ENCODE peak calls at places on chromosome 16, in ten cellular contexts. W is bronchial epithelial cell, H is astrocyte of the spinal cord, Z is SK-N-SH, D is HFF-Myc, N is astrocyte, F is PC-3, Y is AG04450, L is lung, P is lower lobe of right lung. E is an unnamed sample.

GRCh38 chr16:25013049-25013448 is 2.1 kb downstream of the ARHGAP17 start:
- DNase-seq in W (no peak), L (no peak), N (no peak), D (no peak), Y (no peak), P (no peak), H (no peak), Z (no peak), F (no peak), E (no peak)

GRCh38 chr16:67943256-67943618 is 683 bp downstream of the LCAT start:
- DNase-seq in N (no peak), L (no peak), D (no peak), F (no peak), W (no peak), Z (no peak), P (no peak), Y (no peak), H (no peak), E (no peak)

GRCh38 chr16:80836846-80837245 is 32.4 kb upstream of the CDYL2 start:
- DNase-seq in Z (no peak), D (no peak), H (no peak), F (peak; percentile 74), P (no peak), N (no peak), L (no peak), Y (no peak), W (no peak), E (no peak)

GRCh38 chr16:80971814-80972213 is 34.9 kb downstream of the CMC2 start:
- DNase-seq in Z (no peak), D (no peak), P (no peak), W (no peak), L (no peak), Y (no peak), F (no peak), N (no peak), H (no peak), E (no peak)

GRCh38 chr16:3664187-3664896 is 9.9 kb downstream of the DNASE1 start:
- DNase-seq in N (no peak), L (no peak), Y (no peak), P (no peak), W (no peak), Z (no peak), H (no peak), F (no peak), D (no peak), E (no peak)

GRCh38 chr16:8717892-8718400 is 43.5 kb downstream of the ABAT start:
- DNase-seq in N (no peak), H (no peak), P (no peak), F (no peak), D (no peak), W (no peak), L (no peak), Z (no peak), Y (no peak), E (no peak)

GRCh38 chr16:12062343-12063003 is 85.9 kb downstream of the SNX29 start:
- DNase-seq in Z (no peak), L (peak; percentile 85), D (peak; percentile 52), F (peak; percentile 74), N (peak; percentile 80), W (peak; percentile 78), P (peak; percentile 90), H (peak; percentile 56), Y (peak; percentile 43), E (peak; percentile 86)

GRCh38 chr16:57475711-57476339 is 10.5 kb downstream of the DOK4 start:
- DNase-seq in Y (no peak), W (no peak), P (peak; percentile 68), D (no peak), L (no peak), F (peak; percentile 15), Z (peak; percentile 83), N (peak; percentile 8), H (peak; percentile 43), E (no peak)

DNA sequence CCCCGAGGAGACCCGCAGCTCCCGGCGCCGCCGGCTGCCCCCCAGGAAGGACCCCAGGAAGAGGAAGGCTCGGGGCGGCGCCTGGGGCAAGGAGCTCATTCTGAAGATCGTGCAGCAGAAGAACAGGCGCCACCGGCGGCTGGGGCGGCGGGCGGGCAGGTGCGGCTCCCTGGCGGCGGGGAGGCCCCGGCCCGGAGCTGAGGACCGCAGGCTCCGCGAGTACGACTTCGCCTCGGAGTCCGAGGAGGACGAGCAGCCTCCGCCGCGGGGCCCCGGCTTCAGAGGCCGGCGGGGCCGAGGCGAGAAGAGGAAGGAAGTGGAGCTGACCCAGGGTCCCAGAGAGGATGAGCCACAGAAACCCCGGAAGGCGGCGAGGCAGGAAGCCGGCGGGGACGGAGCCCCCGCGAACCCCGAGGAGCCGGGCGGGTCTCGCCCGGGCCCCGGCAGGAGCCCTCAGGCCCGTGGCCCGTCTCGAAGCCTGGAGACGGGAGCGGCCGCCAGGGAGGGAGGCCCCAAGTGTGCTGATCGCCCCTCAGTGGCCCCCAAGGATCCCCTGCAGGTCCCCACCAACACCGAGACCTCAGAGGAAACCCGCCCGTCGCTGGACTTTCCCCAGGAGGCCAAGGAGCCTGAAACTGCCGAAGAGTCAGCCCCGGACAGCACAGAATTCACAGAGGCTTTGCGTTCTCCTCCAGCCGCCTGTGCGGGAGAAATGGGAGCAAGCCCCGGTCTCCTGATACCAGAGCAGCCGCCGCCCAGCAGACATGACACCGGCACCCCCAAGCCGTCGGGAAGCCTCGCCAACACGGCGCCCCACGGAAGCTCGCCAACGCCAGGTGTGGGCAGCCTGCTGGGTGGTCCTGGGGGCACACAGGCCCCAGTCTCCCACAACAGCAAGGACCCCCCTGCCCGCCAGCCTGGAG is 22.3 kb upstream of the ZFPM1 start:
- DNase-seq in Z (no peak), Y (no peak), D (no peak), L (no peak), F (no peak), N (no peak), P (no peak), H (peak; percentile 29), W (no peak), E (no peak)
- H3K4me3 ChIP-seq in Z (no peak overlapping the region), Y (no peak overlapping the region), D (no peak overlapping the region), L (peak overlapping the region; percentile 33), F (no peak overlapping the region), N (no peak overlapping the region), P (peak overlapping the region; percentile 57), H (peak overlapping the region; percentile 18), W (peak overlapping the region; percentile 3), E (no peak overlapping the region)

GRCh38 chr16:17068524-17068923 is 402.2 kb downstream of the XYLT1 start:
- DNase-seq in P (no peak), N (no peak), Z (no peak), L (no peak), H (no peak), D (no peak), W (no peak), Y (no peak), F (no peak), E (no peak)

GRCh38 chr16:17072104-17072503 is 398.7 kb downstream of the XYLT1 start:
- DNase-seq in H (no peak), N (peak; percentile 33), W (no peak), Y (no peak), L (no peak), P (no peak), D (no peak), F (no peak), Z (no peak), E (no peak)

GRCh38 chr16:17067882-17068281 is 402.9 kb downstream of the XYLT1 start:
- DNase-seq in N (no peak), Y (no peak), D (no peak), H (no peak), F (no peak), P (no peak), W (no peak), Z (no peak), L (no peak), E (no peak)

GRCh38 chr16:17076121-17076757 is 394.5 kb downstream of the XYLT1 start:
- DNase-seq in W (no peak), D (no peak), L (no peak), H (no peak), F (no peak), P (no peak), N (no peak), Z (no peak), Y (no peak), E (no peak)

DNA sequence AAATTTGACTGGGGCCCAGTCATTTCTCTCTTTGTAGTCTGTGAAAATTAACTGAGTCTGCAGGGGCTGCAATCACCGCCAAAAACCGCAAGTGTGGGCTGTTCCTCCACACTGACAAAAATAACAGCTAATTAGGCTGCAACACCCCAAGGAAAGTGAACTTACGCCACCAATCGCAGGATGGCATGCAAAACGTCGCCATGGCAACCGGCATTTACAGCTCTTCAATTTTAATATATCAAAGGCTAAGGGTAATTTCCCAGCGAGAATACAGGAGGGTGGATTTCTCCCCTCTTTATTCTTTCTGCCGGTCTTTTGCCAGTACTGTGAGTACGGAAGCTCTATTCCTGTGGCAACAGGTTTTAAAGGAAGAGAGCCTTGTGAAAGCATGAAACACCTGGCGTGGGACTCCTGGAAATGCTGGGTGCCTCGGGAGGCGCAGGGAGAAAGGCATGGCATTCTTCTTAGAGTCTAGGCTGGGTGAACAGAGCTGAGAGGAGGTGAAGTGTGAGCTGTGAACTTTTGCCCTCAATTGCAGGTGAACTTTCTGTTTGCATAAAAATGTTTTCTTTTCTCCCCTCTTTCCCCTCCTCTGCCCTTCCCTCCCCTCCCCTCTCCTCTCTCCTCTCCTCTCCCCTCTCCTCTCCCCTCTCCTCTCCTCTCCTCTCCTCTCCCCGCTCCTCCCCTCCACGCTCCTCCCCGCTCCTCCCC is 399.7 kb downstream of the XYLT1 start:
- DNase-seq in Y (no peak), W (peak; percentile 13), H (no peak), D (no peak), N (peak; percentile 20), F (no peak), P (peak; percentile 74), Z (no peak), L (no peak), E (no peak)
- TF ChIP-seq CTCF in Y (no peak), W (no peak), H (no peak), D (no peak), N (no peak), F (no peak), P (no peak), Z (no peak), L (no peak), E (no peak)

GRCh38 chr16:2515180-2515803 is 1.5 kb downstream of the ATP6V0C start:
- DNase-seq in Y (no peak), L (peak; percentile 44), H (no peak), W (no peak), F (no peak), D (no peak), N (no peak), P (no peak), Z (no peak), E (no peak)
- H3K4me3 ChIP-seq in Y (peak overlapping the region; percentile 70), L (peak overlapping the region; percentile 86), H (peak overlapping the region; percentile 90), W (peak overlapping the region; percentile 97), F (peak overlapping the region; percentile 81), D (peak overlapping the region; percentile 70), N (peak overlapping the region; percentile 88), P (peak overlapping the region; percentile 85), Z (peak overlapping the region; percentile 74), E (peak overlapping the region; percentile 80)

GRCh38 chr16:76162046-76162445 is 115.2 kb upstream of the CNTNAP4 start:
- DNase-seq in N (no peak), P (no peak), Z (no peak), Y (no peak), H (no peak), F (no peak), D (no peak), W (no peak), L (no peak), E (no peak)

DNA sequence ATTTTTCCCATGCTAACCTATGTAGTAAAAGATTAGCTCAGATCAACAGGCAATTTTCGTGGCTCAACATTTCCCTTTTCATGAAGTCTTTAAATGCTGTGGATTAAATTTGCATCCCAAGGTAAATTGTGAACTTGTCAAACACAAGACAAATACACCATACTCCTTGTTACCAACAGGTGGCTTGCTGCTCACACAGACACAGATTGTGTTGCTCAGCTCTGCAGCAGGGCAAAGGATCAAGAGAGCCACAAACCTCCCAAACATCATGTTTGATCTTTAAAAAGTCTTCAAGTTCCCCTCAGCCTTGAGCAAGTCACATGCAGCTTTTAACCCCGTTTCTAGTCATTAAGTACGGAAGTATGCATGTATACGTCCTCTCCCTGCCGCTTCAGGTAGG is 119.6 kb upstream of the CNTNAP4 start:
- DNase-seq in N (no peak), W (no peak), P (no peak), H (no peak), F (no peak), D (no peak), Z (no peak), L (no peak), Y (no peak), E (no peak)
- TF ChIP-seq CTCF in N (no peak), W (no peak), P (no peak), H (no peak), F (peak; percentile 30), D (no peak), Z (no peak), L (no peak), Y (no peak), E (no peak)